ENCODE peak calls at places on chromosomes 2 and 18, in five cellular contexts. H is Ammon's horn, E is T-helper 2 cell, R is GM23338, A is SK-N-DZ. F is an unnamed sample.

GRCh38 chr18:44715245-44715644 is 34.6 kb downstream of the SETBP1 start:
- DNase-seq in R (no peak), E (no peak), A (no peak), H (no peak), F (peak)

GRCh38 chr2:19775838-19776237 is 125.9 kb downstream of the TTC32 start:
- DNase-seq in H (no peak), E (no peak), R (no peak), A (no peak), F (no peak)

GRCh38 chr18:50144535-50144934 is 50.4 kb downstream of the MYO5B start:
- DNase-seq in H (no peak), E (no peak), R (no peak), A (no peak), F (no peak)

GRCh38 chr2:56009758-56010534 is 86.4 kb upstream of the EFEMP1 start:
- DNase-seq in H (peak), E (no peak), A (peak), R (peak), F (peak)

GRCh38 chr18:32831781-32832180 is 59.0 kb upstream of the KLHL14 start:
- DNase-seq in A (no peak), H (peak), E (no peak), R (no peak), F (no peak)

GRCh38 chr2:156695020-156695419 is 258.8 kb downstream of the GPD2 start:
- DNase-seq in H (peak), E (no peak), A (no peak), R (no peak), F (peak)

GRCh38 chr2:118223487-118224136 is 135.3 kb downstream of the INSIG2 start:
- DNase-seq in H (no peak), R (peak), A (no peak), E (no peak), F (peak)

GRCh38 chr2:37985333-37985732 is 60.2 kb downstream of the RMDN2 start:
- DNase-seq in R (no peak), A (no peak), H (no peak), E (no peak), F (no peak)

GRCh38 chr18:44536619-44537018 is 144.1 kb upstream of the SETBP1 start:
- DNase-seq in R (no peak), A (peak), E (no peak), H (no peak), F (peak)

GRCh38 chr2:26922638-26923466 is 47.6 kb upstream of the MAPRE3 start:
- DNase-seq in E (no peak), R (peak), A (peak), H (peak), F (peak)

GRCh38 chr2:46296216-46296839 is 879 bp upstream of the EPAS1 start:
- DNase-seq in H (peak), A (peak), E (no peak), R (peak), F (peak)

GRCh38 chr18:26549486-26550435 is 1.4 kb upstream of the KCTD1 start:
- DNase-seq in R (peak), E (no peak), A (peak), H (peak), F (peak)

GRCh38 chr2:75787532-75788132 is 76.9 kb upstream of the GCFC2 start:
- DNase-seq in R (peak), H (peak), A (peak), E (no peak), F (peak)

GRCh38 chr2:101205521-101205998 is 47.1 kb upstream of the CNOT11 start:
- DNase-seq in R (peak), E (no peak), H (peak), A (peak), F (peak)

GRCh38 chr2:1603521-1603920 is 140.8 kb downstream of the PXDN start:
- DNase-seq in H (no peak), E (no peak), A (no peak), R (no peak), F (no peak)

GRCh38 chr2:163266772-163267171 is 428.2 kb upstream of the KCNH7 start:
- DNase-seq in H (no peak), E (no peak), R (no peak), A (no peak), F (no peak)

GRCh38 chr2:174918886-174919526 is 86.2 kb downstream of the CHN1 start:
- DNase-seq in R (no peak), A (no peak), E (no peak), H (no peak), F (no peak)

GRCh38 chr2:10331033-10331701 is 28.5 kb downstream of the HPCAL1 start:
- DNase-seq in E (peak), H (no peak), R (peak), A (no peak), F (peak)

GRCh38 chr18:63141777-63142176 is 177.8 kb downstream of the BCL2 start:
- DNase-seq in E (no peak), R (no peak), A (no peak), H (no peak), F (no peak)

GRCh38 chr2:70388813-70389212 is 86.9 kb upstream of the FAM136A start:
- DNase-seq in R (no peak), A (no peak), H (no peak), E (no peak), F (no peak)